ENCODE peak calls at places on chromosomes 6 and 20, in four cellular contexts. Y is thoracic aorta, A is left ventricle myocardium inferior, E is heart left ventricle. Z is an unnamed sample. For H3K4me1, the result is how much of the 10 kb centered on the place peaks cover.

GRCh38 chr6:32177182-32177787 is 920 bp upstream of the RNF5 start:
- DNase-seq in Y (no peak), A (no peak), E (no peak), Z (no peak)

GRCh38 chr6:43203718-43204095 is 21.7 kb downstream of the CUL9 start:
- DNase-seq in Y (no peak), A (no peak), E (no peak), Z (peak)

GRCh38 chr6:43377710-43378229 is 8.3 kb upstream of the ZNF318 start:
- DNase-seq in Y (no peak), A (no peak), E (no peak), Z (no peak)

GRCh38 chr20:266604-267562 is 9.4 kb downstream of the DEFB132 start:
- DNase-seq in Y (peak), A (peak), E (peak), Z (peak)

GRCh38 chr6:85977661-85978060 is 335.0 kb upstream of the SYNCRIP start:
- DNase-seq in Y (no peak), A (no peak), E (no peak), Z (no peak)

GRCh38 chr6:37819802-37820712 is 530 bp downstream of the ZFAND3 start:
- DNase-seq in Y (peak), A (peak), E (peak), Z (peak)

GRCh38 chr20:48648482-48649051 is 179.2 kb downstream of the PREX1 start:
- DNase-seq in Y (no peak), A (peak), E (no peak), Z (no peak)

GRCh38 chr6:135910943-135911618 is 59.6 kb downstream of the PDE7B start:
- DNase-seq in Y (no peak), A (no peak), E (no peak), Z (no peak)

GRCh38 chr20:58877374-58878360 is 25.2 kb downstream of the GNAS start:
- DNase-seq in Y (no peak), A (no peak), E (no peak), Z (no peak)

GRCh38 chr6:52284131-52284459 is 447 bp downstream of the MCM3 start:
- DNase-seq in Y (no peak), A (peak), E (peak), Z (no peak)

GRCh38 chr6:79713701-79714322 is 82.7 kb downstream of the SH3BGRL2 start:
- DNase-seq in Y (no peak), A (peak), E (peak), Z (no peak)

GRCh38 chr6:106163446-106163965 is 77.4 kb downstream of the PRDM1 start:
- DNase-seq in Y (no peak), A (no peak), E (no peak), Z (peak)

GRCh38 chr20:62927128-62927705 is 912 bp upstream of the DIDO1 start:
- DNase-seq in Y (no peak), A (no peak), E (no peak), Z (peak)
- H3K4me3 ChIP-seq in Y (peak), A (peak), E (peak), Z (peak)

DNA sequence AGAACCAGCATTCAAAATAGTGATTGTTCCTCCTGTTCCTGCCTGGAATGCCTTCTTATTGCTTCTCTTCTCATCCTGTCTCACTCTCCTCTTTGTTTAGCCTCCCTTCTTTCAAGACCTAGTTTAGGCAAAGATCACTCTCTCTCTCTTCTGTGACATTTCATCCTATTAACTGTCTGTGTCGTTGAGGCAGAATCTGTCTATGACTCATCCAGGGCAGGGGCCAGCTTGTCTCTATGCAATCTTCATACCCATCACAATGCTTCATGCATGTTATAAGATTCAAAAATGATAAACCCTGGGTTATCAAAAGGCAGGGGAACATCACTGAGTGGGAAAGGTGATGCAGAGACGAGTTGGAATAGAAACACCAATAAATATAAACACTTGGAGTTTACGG is 32.2 kb upstream of the FOXA2 start:
- DNase-seq in Y (no peak), A (no peak), E (no peak), Z (no peak)
- H3K27ac ChIP-seq in Y (no peak), A (no peak), E (no peak), Z (no peak)

GRCh38 chr6:7242835-7243187 is 70.2 kb downstream of the SSR1 start:
- DNase-seq in Y (no peak), A (no peak), E (no peak), Z (no peak)
- H3K4me1 ChIP-seq in Y (under half), A (under half), E (under half), Z (under half)

DNA sequence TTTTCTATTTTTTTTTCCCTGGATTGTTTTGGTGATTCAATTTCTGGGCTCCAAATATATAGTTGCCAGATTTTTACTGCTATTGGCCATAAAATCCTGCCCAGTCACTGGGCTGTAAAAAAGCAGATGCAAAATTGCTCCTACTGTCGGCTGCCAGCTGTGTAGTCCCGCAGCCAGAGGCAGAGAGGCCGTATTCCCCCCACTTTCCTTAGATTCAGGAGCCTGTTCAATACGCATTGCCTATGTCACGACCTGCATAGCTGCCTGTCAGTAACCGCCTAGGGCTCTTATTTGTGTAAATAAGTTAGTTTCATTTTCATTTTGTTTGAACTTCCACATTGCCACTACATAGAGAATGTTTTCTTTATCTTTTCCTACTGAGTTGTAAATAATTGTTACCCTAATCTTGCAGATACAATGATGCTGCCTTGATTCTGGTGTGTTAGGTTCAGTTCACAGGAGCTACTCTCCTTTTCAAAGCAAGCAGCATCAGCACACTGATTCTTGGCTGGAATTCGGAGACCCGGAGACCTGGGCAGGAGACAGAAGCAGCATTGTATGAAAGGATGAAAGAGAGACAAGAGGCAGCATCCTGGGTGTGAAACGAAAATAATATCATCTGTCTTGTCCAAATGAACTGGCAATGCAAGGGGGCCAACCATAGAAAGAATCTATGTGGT is 46.0 kb upstream of the UST start:
- DNase-seq in Y (no peak), A (no peak), E (no peak), Z (no peak)
- H3K4me3 ChIP-seq in Y (peak), A (peak), E (peak), Z (peak)

GRCh38 chr20:46549188-46549967 is 1.1 kb downstream of the OCSTAMP start:
- DNase-seq in Y (no peak), A (no peak), E (no peak), Z (no peak)
- H3K27ac ChIP-seq in Y (no peak), A (no peak), E (no peak), Z (no peak)

DNA sequence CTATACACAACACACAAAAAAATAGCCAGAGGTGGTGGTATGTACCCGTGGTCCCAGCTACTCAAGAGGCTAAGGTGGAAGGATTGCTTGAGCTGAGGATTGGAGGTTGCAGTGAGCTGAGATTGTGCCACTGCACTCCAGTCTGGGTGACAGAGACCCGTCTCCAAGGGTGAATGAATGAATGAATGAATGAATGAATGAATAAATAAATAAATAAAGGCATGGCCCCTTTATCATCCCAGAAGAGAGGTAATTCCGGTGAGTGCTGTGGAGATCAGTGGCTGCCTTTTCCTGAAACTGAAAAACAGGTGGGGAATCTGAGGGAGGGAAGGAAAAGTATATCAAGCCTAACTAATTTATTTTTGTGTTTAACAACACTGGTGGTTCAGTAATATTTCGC is 90.0 kb downstream of the JARID2 start:
- DNase-seq in Y (no peak), A (no peak), E (no peak), Z (no peak)
- H3K4me1 ChIP-seq in Y (under half), A (under half), E (under half), Z (under half)

DNA sequence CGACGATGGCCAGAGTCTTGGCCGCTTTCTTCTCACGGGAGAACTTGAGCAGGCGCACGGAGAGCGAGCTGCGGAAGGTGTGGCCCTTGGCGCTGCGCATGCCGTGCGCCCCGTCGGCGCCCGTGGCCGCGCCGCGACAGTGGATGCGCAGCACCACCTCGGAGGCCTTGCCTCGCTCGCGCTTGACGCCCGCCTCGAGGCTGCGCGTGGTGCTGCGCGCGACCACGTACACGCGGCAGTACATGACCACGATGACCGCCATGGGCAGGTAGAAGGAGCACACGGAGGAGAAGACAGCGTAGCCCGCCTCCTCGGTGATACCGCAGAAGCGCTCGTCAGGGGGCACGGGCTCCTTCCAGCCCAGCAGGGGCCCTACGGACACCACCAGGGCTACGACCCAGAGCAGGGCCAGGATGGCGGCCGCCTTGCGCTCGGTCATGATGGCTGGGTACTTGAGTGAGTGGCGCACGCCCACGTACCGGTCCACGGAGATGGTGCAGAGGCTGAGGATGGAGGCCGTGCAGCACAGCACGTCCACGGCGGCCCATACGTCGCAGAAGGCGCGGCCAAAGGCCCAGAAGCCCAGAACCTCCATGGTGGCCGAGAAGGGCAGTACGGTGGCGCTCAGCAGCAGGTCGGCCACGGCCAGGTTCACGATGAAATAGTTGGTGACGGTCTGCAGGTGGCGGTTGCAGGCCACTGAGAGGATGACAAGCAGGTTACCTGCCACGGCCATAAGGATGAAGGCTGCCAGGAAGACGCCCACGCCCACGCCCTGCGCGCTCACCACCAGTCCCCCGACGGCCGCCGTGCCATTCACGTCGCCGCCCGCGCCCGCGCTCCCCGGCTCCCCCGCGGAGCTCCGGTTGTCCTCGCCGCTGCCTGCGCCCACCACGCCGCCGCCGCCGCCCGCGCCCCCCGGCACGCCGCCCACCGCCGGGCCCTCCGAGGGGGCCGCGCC is 232.8 kb upstream of the RNF24 start:
- DNase-seq in Y (no peak), A (no peak), E (no peak), Z (no peak)
- H3K4me3 ChIP-seq in Y (peak), A (peak), E (no peak), Z (no peak)

GRCh38 chr20:50671626-50672025 is 19.7 kb downstream of the RIPOR3 start:
- DNase-seq in Y (no peak), A (no peak), E (no peak), Z (no peak)

GRCh38 chr20:50672400-50673145 is 18.8 kb downstream of the RIPOR3 start:
- DNase-seq in Y (no peak), A (no peak), E (no peak), Z (no peak)

GRCh38 chr20:50668326-50668725 is 23.0 kb downstream of the RIPOR3 start:
- DNase-seq in Y (no peak), A (no peak), E (no peak), Z (no peak)

GRCh38 chr20:50668798-50669197 is 22.5 kb downstream of the RIPOR3 start:
- DNase-seq in Y (no peak), A (no peak), E (no peak), Z (no peak)

DNA sequence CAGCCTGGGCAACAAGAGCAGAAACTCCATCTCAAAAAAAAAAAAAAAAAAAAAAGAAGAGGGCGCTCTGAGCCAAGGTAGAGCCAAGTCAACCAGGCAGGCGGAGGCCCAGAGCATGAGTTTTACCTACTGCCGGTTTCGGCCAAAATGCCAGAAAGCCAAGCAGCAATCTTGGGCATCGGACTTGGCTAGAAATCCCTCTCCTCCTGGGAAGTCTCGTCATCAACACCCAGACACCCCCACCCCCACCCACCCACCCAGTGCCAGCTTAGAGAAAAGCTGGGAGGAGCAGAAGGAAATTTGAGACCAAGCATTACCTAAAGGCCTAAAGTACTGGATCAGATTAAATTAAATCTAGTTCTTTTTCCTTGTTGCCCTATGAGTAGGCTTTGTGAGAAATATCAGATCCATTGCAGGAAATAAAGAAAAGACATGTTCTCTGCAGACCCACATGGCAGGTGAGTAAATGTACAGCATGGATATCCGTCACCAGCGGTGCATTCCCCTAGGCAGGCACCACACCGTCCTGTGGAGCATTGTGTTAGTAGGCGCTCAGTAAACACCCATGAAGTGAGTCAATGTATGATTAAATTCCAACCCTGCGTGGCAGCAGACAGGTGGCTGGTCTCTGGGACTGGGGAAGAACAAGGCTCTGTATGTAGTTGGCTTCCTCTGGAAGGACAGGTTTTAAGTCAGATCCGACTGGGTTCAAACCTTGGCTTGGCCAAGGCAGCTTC is 21.0 kb downstream of the RIPOR3 start:
- DNase-seq in Y (no peak), A (no peak), E (no peak), Z (no peak)
- H3K27ac ChIP-seq in Y (no peak), A (peak), E (no peak), Z (no peak)

GRCh38 chr6:127749095-127749494 is 151.8 kb downstream of the THEMIS start:
- DNase-seq in Y (no peak), A (no peak), E (no peak), Z (no peak)

GRCh38 chr6:127748290-127748689 is 152.6 kb downstream of the THEMIS start:
- DNase-seq in Y (no peak), A (no peak), E (no peak), Z (no peak)
- H3K4me1 ChIP-seq in Y (under half), A (under half), E (under half), Z (under half)

Z was measured in tibial artery.